ENCODE peak calls at places on chromosome 22, in five cellular contexts. H, I, T, W and X are unnamed samples.

GRCh38 chr22:39818050-39818449 is 75.5 kb downstream of the ENTHD1 start:
- DNase-seq in H (peak), T (no peak), I (no peak), W (peak), X (no peak)

GRCh38 chr22:22422629-22423112 is 85.9 kb downstream of the ZNF280B start:
- DNase-seq in W (peak), T (peak), H (peak), I (peak), X (no peak)

GRCh38 chr22:21766933-21767462 is 31.4 kb upstream of the YPEL1 start:
- DNase-seq in T (peak), H (no peak), I (no peak), W (no peak), X (no peak)

GRCh38 chr22:50293441-50294318 is 13.8 kb downstream of the PLXNB2 start:
- DNase-seq in H (peak), W (peak), T (peak), I (peak), X (peak)

GRCh38 chr22:44292007-44292370 is 20.8 kb downstream of the SHISAL1 start:
- DNase-seq in I (no peak), W (peak), H (no peak), T (no peak), X (no peak)

GRCh38 chr22:21698430-21699329 is 32.9 kb downstream of the PPIL2 start:
- DNase-seq in W (peak), H (no peak), I (no peak), T (no peak), X (peak)

GRCh38 chr22:27676545-27677188 is 124.9 kb downstream of the MN1 start:
- DNase-seq in H (no peak), I (no peak), W (no peak), T (no peak), X (no peak)

GRCh38 chr22:47173535-47174021 is 411.1 kb downstream of the TBC1D22A start:
- DNase-seq in T (no peak), H (no peak), W (peak), I (no peak), X (peak)

GRCh38 chr22:19937616-19938473 is 3.7 kb upstream of the COMT start:
- DNase-seq in I (no peak), H (peak), W (no peak), T (peak), X (no peak)

GRCh38 chr22:19173047-19174035 is 5.2 kb downstream of the SLC25A1 start:
- DNase-seq in H (no peak), W (no peak), I (peak), T (no peak), X (no peak)

GRCh38 chr22:19062139-19062789 is 59.9 kb downstream of the DGCR2 start:
- DNase-seq in I (no peak), W (no peak), H (no peak), T (peak), X (peak)

GRCh38 chr22:39765029-39765428 is 128.5 kb downstream of the ENTHD1 start:
- DNase-seq in I (no peak), H (no peak), W (no peak), T (no peak), X (no peak)

GRCh38 chr22:44107341-44107740 is 73.4 kb upstream of the PARVG start:
- DNase-seq in W (peak), I (no peak), T (no peak), H (peak), X (peak)

GRCh38 chr22:40190501-40190900 is 12.8 kb downstream of the TNRC6B start:
- DNase-seq in H (no peak), T (peak), W (peak), I (no peak), X (no peak)

GRCh38 chr22:23750744-23751440 is at the start of gene ZNF70:
- DNase-seq in I (peak), H (peak), T (peak), W (peak), X (peak)

GRCh38 chr22:19902245-19902699 is 39.3 kb upstream of the COMT start:
- DNase-seq in H (no peak), I (no peak), W (peak), T (no peak), X (peak)

GRCh38 chr22:17563936-17564391 is 666 bp downstream of the SLC25A18 start:
- DNase-seq in T (no peak), W (no peak), I (no peak), H (peak), X (peak)

GRCh38 chr22:29147241-29147919 is 58.3 kb upstream of the EMID1 start:
- DNase-seq in W (no peak), T (peak), H (no peak), I (no peak), X (peak)

GRCh38 chr22:26722159-26722558 is 64.8 kb downstream of the MIAT start:
- DNase-seq in T (no peak), H (peak), W (no peak), I (no peak), X (no peak)

GRCh38 chr22:46335201-46336118 is at the start of gene TRMU:
- DNase-seq in H (peak), I (peak), W (peak), T (peak), X (peak)

GRCh38 chr22:27378994-27379393 is 422.6 kb downstream of the MN1 start:
- DNase-seq in I (no peak), T (no peak), H (no peak), W (no peak), X (no peak)

GRCh38 chr22:28345304-28345703 is 334.3 kb downstream of the TTC28 start:
- DNase-seq in T (no peak), I (no peak), H (no peak), W (no peak), X (no peak)

GRCh38 chr22:24937114-24937513 is 9.4 kb downstream of the LHFPL7 start:
- DNase-seq in T (no peak), W (peak), H (no peak), I (no peak), X (no peak)

GRCh38 chr22:26139320-26139719 is 29.9 kb upstream of the SEZ6L start:
- DNase-seq in T (no peak), I (no peak), W (no peak), H (no peak), X (no peak)

GRCh38 chr22:30717331-30717921 is 22.8 kb downstream of the OSBP2 start:
- DNase-seq in W (no peak), H (peak), I (no peak), T (no peak), X (no peak)

GRCh38 chr22:22045576-22046335 is 63.2 kb upstream of the TOP3B start:
- DNase-seq in H (no peak), T (no peak), I (no peak), W (no peak), X (no peak)

GRCh38 chr22:37273846-37274225 is 8.5 kb upstream of the CYTH4 start:
- DNase-seq in T (no peak), H (no peak), I (no peak), W (no peak), X (no peak)

GRCh38 chr22:37745548-37746365 is 48.9 kb downstream of the TRIOBP start:
- DNase-seq in I (peak), W (peak), H (peak), T (peak), X (peak)

GRCh38 chr22:23418159-23418788 is 161.8 kb downstream of the IGLL1 start:
- DNase-seq in T (peak), H (no peak), W (no peak), I (no peak), X (no peak)

GRCh38 chr22:22710719-22711531 is 66.5 kb downstream of the GGTLC2 start:
- DNase-seq in I (peak), T (peak), H (no peak), W (peak), X (peak)

GRCh38 chr22:27089303-27089702 is 431.9 kb downstream of the MIAT start:
- DNase-seq in I (no peak), W (no peak), T (no peak), H (no peak), X (no peak)

GRCh38 chr22:32722441-32722840 is 79.1 kb upstream of the TIMP3 start:
- DNase-seq in T (no peak), W (no peak), H (no peak), I (no peak), X (no peak)

GRCh38 chr22:19759994-19760651 is 455 bp upstream of the TBX1 start:
- DNase-seq in I (no peak), H (no peak), T (no peak), W (no peak), X (no peak)

GRCh38 chr22:50531546-50532352 is 1.9 kb upstream of the TYMP start:
- DNase-seq in T (peak), H (peak), I (peak), W (peak), X (peak)

GRCh38 chr22:47997052-47997568 is 1234.7 kb downstream of the TBC1D22A start:
- DNase-seq in H (no peak), I (no peak), T (no peak), W (peak), X (no peak)

GRCh38 chr22:19849800-19850481 is 4.7 kb downstream of the GNB1L start:
- DNase-seq in W (peak), I (no peak), T (peak), H (no peak), X (peak)

GRCh38 chr22:17501679-17502285 is 61.5 kb upstream of the SLC25A18 start:
- DNase-seq in W (peak), T (no peak), I (peak), H (peak), X (no peak)

GRCh38 chr22:42285604-42286003 is 15.2 kb upstream of the TCF20 start:
- DNase-seq in T (no peak), H (no peak), W (no peak), I (no peak), X (peak)

GRCh38 chr22:42283288-42284229 is 13.1 kb upstream of the TCF20 start:
- DNase-seq in W (peak), I (no peak), H (no peak), T (no peak), X (peak)

GRCh38 chr22:42282943-42283287 is 12.5 kb upstream of the TCF20 start:
- DNase-seq in H (no peak), T (no peak), W (no peak), I (no peak), X (no peak)

GRCh38 chr22:42284643-42285181 is 14.3 kb upstream of the TCF20 start:
- DNase-seq in T (no peak), I (no peak), W (no peak), H (no peak), X (peak)

GRCh38 chr22:42284230-42284591 is 13.8 kb upstream of the TCF20 start:
- DNase-seq in W (no peak), T (no peak), I (no peak), H (no peak), X (no peak)
- H3K4me3 ChIP-seq in W (no peak), T (peak), I (no peak), H (no peak), X (no peak)

DNA sequence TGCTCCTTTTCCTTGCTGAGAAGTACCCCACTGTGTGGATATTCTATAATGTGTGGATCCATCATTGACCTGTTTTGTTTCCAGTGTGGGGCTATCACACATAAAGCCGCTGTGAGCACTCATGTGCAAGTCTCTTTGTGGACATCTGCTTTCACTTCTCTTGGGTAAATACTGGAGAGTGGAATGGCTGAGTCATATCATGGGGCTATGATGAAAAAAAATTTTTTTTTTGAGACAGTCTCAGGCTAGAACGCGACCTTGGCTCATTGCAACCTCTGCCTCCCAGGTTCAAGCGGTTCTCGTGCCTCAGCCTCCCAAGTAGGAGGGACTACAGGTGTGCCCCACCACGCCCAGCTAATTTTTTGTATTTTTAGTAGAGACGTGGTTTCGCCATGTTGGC is 7.7 kb upstream of the FAM118A start:
- DNase-seq in I (no peak), W (no peak), H (peak), T (no peak), X (no peak)
- H3K27ac ChIP-seq in I (peak), W (no peak), H (peak), T (no peak), X (no peak)

GRCh38 chr22:35465109-35465701 is 65.3 kb downstream of the MCM5 start:
- DNase-seq in I (no peak), W (no peak), H (no peak), T (no peak), X (no peak)

GRCh38 chr22:35464399-35464798 is 64.5 kb downstream of the MCM5 start:
- DNase-seq in W (no peak), I (no peak), T (no peak), H (no peak), X (no peak)

GRCh38 chr22:35460678-35461077 is 60.7 kb downstream of the MCM5 start:
- DNase-seq in W (no peak), T (no peak), H (no peak), I (no peak), X (no peak)

GRCh38 chr22:35463231-35463933 is 63.4 kb downstream of the MCM5 start:
- DNase-seq in H (no peak), T (no peak), I (no peak), W (no peak), X (no peak)

DNA sequence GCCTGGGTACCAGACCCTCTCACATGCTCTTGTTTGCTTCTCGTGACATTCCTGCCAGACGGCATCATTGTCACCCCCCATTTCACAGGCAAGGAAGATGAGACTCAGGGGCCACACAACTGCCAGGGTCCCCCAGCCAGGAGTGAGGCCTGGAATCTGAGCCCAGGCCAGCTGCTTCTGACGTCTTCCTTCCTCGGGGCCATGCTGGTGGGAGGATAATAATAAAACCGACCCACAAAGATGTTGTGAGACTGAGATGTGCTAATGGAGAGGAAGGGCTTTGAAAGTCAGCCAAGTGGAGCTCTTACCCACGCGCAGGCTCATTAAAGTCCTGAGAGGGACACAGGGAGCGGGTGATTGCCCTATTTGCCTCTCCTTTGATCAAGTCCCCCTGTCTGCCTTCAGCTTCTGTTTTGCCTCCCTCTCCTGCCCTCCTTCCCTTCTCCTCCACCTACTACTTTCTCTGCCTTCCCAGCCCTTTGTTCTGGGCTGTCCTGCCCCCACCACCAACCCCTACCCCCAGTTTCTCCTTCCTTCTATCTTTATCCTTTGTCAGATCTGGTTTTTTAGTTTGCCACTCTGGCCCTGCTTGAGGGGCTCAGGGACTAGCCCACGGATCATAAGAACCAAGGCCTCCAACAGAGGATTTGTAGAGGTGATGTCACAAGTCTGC is 62.8 kb downstream of the MCM5 start:
- DNase-seq in T (no peak), W (no peak), H (no peak), I (no peak), X (no peak)
- H3K4me3 ChIP-seq in T (no peak), W (no peak), H (no peak), I (no peak), X (no peak)

DNA sequence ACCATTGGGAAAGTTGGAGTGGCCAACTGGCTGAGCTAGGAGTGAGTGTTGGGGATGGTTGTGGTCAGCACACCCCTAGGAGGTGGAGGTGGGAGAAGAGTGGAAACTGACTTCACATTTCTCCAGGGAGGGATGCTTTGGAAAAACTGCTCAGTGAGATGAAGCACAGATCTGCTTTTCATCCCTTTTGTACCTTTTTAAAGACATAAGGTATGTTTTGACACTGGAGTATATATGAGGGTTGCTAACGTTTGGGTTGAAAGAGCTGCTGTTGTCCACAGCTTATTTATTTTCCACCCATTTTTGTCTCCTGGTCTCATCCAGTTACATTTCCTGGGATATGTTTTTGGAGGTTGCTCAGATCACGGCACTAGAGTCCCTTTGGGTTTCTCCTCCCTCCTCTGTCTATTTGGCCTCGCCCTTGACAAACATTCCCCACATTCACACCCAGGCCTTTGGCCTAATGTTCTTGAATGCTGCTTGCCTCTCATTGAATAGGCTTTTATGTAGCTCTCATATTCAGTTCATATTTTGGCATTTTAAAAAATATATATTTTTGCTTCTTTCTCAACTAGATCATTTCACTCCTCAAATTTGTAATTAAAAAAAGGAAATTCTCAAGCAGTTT is 8.3 kb downstream of the SREBF2 start:
- DNase-seq in T (peak), I (peak), H (no peak), W (no peak), X (no peak)
- H3K27ac ChIP-seq in T (peak), I (peak), H (no peak), W (no peak), X (no peak)